ENCODE peak calls at places on chromosomes 16 and 17, in seven cellular contexts. L is stomach, E is GM10248, U is neural progenitor cell, Q is BE2C, T is heart left ventricle, J is neural crest cell. F is an unnamed sample.

GRCh38 chr17:17354560-17355357 is 51.6 kb downstream of the NT5M start:
- DNase-seq in L (peak; percentile 77), E (peak; percentile 90), U (peak; percentile 89), Q (peak; percentile 70), T (peak; percentile 85), J (peak; percentile 80), F (peak; percentile 85)

GRCh38 chr17:73895157-73895556 is 250.9 kb upstream of the SDK2 start:
- DNase-seq in L (no peak), E (no peak), U (no peak), Q (no peak), T (no peak), J (no peak), F (no peak)

GRCh38 chr16:23563186-23563585 is 5.7 kb downstream of the UBFD1 start:
- DNase-seq in L (no peak), E (no peak), U (no peak), Q (no peak), T (no peak), J (no peak), F (no peak)

GRCh38 chr17:30599424-30600061 is 122.3 kb downstream of the GOSR1 start:
- DNase-seq in L (no peak), E (no peak), U (no peak), Q (no peak), T (no peak), J (no peak), F (no peak)

GRCh38 chr16:64225696-64226095 is 896.2 kb downstream of the CDH11 start:
- DNase-seq in L (no peak), E (no peak), U (no peak), Q (no peak), T (no peak), J (no peak), F (no peak)

GRCh38 chr17:28706471-28707338 is 5.0 kb downstream of the PROCA1 start:
- DNase-seq in L (no peak), E (no peak), U (no peak), Q (no peak), T (no peak), J (no peak), F (no peak)

GRCh38 chr17:53574038-53574437 is 248.7 kb upstream of the KIF2B start:
- DNase-seq in L (no peak), E (no peak), U (no peak), Q (no peak), T (no peak), J (no peak), F (no peak)

GRCh38 chr17:37160940-37161339 is 212.2 kb downstream of the AATF start:
- DNase-seq in L (no peak), E (no peak), U (no peak), Q (no peak), T (no peak), J (no peak), F (no peak)

GRCh38 chr17:47847341-47848197 is 3.4 kb downstream of the SP6 start:
- DNase-seq in L (no peak), E (no peak), U (peak; percentile 80), Q (no peak), T (no peak), J (no peak), F (no peak)

GRCh38 chr17:3867106-3867505 is 21.1 kb upstream of the NCBP3 start:
- DNase-seq in L (no peak), E (no peak), U (no peak), Q (no peak), T (no peak), J (no peak), F (no peak)
- TF ChIP-seq CTCF in L (no peak), E (no peak), U (no peak), Q (no peak), T (no peak), J (no peak), F (no peak)

DNA sequence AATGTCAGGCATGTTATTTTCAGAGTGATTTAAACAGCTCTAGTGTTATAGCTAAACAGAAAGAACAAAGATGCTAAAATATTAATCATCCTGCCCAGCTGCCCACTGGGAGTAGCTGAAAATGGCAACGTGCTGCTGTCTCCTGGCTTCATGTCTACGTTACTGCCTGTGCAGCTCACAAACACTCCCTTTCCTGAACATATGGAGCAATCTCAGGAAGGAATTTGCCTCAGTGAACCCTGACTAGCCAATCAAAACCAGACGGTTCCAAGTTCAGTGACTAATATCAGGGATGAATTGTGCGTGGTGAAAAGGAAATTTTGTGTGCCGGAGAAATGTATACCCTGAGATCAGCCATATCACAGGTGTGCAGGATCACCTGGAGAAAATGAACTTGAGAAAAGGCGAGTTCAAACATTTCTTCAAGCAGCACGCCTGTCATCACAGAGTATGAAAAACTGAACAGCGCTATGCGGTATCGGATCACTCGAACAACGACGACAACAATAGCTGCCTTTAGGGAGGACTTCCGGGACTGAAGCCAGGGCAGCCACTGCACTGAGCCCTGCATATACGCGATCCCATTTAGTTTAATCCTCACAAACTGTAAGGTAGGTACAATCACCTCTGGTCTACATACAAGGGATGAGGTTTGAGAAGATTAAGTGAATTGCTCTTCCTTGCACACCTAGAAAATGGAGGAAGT is 110.3 kb downstream of the STX8 start:
- DNase-seq in L (no peak), E (no peak), U (no peak), Q (no peak), T (no peak), J (no peak), F (no peak)
- TF ChIP-seq CTCF in L (no peak), E (no peak), U (no peak), Q (no peak), T (no peak), J (no peak), F (no peak)

GRCh38 chr17:34156741-34157589 is 98.1 kb upstream of the CCL2 start:
- DNase-seq in L (no peak), E (no peak), U (peak; percentile 75), Q (peak; percentile 43), T (peak; percentile 49), J (peak; percentile 13), F (no peak)

GRCh38 chr17:34154916-34155730 is 100.0 kb upstream of the CCL2 start:
- DNase-seq in L (no peak), E (no peak), U (peak; percentile 31), Q (no peak), T (no peak), J (no peak), F (peak; percentile 52)

GRCh38 chr17:34155947-34156346 is 99.1 kb upstream of the CCL2 start:
- DNase-seq in L (no peak), E (no peak), U (no peak), Q (no peak), T (no peak), J (no peak), F (no peak)

GRCh38 chr17:34153988-34154387 is 101.1 kb upstream of the CCL2 start:
- DNase-seq in L (no peak), E (no peak), U (no peak), Q (no peak), T (no peak), J (no peak), F (no peak)

GRCh38 chr17:34156401-34156740 is 98.7 kb upstream of the CCL2 start:
- DNase-seq in L (no peak), E (no peak), U (peak; percentile 18), Q (no peak), T (no peak), J (no peak), F (no peak)
- TF ChIP-seq CTCF in L (no peak), E (no peak), U (no peak), Q (no peak), T (no peak), J (no peak), F (no peak)

GRCh38 chr16:4339909-4340308 is 11.2 kb downstream of the PAM16 start:
- DNase-seq in L (peak; percentile 46), E (no peak), U (no peak), Q (peak; percentile 86), T (no peak), J (no peak), F (no peak)
- TF ChIP-seq CTCF in L (no peak), E (no peak), U (no peak), Q (peak; percentile 53), T (no peak), J (no peak), F (no peak)

DNA sequence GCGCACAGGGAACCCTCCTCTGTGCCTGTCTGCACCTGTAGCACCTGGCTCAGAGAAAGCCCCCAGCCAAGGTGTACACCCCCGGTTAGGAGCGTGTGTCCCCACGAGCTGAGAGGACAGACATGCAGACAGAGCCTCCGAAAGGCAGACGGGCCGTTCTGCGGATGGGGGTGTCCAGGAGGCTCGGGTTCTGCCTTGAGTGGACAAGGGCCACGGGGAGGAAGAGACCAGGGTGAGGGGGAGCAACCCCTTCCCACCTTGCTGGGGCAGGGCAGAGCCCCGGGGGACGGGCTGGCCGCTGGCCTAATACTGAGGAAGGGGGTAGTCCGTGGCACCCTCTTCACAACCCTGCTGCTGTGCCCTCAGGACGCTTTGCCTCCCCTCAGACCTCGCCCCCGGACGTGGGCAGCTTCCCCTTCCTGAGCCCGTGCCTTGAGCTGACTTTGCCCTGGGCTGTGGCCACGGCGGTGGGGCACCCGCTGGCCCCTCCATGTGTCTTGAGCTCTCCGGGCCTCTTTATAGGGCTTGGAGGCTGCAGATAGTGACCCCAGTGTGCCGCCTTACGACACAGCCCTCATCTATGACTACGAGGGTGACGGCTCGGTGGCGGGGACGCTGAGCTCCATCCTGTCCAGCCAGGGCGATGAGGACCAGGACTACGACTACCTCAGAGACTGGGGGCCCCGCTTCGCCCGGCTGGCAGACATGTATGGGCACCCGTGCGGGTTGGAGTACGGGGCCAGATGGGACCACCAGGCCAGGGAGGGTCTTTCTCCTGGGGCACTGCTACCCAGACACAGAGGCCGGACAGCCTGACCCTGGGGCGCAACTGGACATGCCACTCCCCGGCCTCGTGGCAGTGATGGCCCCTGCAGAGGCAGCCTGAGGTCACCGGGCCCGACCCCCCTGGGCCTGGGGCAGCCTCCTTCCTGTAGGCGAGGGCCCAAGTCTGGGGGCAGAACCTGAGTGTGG is 5.7 kb downstream of the SLC22A31 start:
- DNase-seq in L (no peak), E (no peak), U (no peak), Q (no peak), T (peak; percentile 64), J (no peak), F (no peak)
- TF ChIP-seq CTCF in L (no peak), E (no peak), U (no peak), Q (no peak), T (no peak), J (no peak), F (no peak)

DNA sequence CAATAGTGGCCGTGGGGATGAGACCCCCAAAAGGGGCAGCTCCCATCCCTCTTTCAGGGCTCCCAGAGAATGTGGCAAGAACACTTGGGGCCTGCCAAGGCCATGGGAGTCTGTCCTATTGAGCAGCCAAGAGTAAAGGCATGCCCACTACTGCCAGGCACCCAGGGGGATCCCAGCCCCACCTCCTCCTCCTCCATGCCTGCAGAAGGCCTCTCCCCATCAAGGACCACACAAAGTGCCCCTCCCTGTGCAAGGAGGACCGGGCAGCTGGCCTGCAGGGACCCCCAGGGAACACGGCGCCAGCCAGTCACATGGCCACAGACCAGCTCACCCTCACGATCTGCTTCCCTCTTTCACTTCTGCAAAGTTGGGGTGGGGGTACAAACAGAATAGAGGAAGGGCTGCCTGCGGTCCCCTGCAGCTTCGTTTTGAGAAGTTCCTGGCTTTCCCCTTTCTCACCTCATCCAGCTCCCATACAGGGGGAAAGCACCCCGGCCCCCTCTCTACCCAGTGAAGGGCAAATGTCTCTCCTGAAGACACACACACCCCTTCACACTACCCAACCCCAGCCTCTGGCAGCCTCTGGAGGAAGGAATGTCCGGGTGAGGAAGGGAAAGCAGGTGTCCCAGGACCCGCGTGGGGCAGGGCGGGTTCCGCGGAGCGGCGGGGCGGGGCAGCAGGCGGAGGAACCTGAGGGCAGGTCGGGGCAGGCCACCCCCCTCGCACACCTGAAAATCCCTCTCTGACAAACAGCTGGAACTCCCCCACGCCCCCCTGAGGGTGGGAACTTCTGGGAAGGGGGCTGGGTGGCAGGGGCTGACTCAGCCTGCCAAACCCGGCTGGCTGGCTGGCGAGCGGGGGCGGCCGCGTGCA is 2.0 kb downstream of the PPP1R9B start:
- DNase-seq in L (peak; percentile 62), E (peak; percentile 83), U (peak; percentile 54), Q (peak; percentile 42), T (peak; percentile 78), J (no peak), F (peak; percentile 63)
- TF ChIP-seq CTCF in L (no peak), E (no peak), U (peak; percentile 28), Q (peak; percentile 15), T (no peak), J (peak; percentile 48), F (no peak)

F was measured in DND-41.